ENCODE peak calls at places on chromosomes 13 and 19, in five cellular contexts. One of them, this sample, is unnamed.

GRCh38 chr13:49428041-49428763 is 15.7 kb downstream of the CAB39L start:
- DNase-seq in GM12891: no peak
- DNase-seq in nephron progenitor cell: no peak
- DNase-seq in stimulated activated CD8-positive, alpha-beta memory T cell treated with anti-CD3 and anti-CD28 coated beads, Interleukin-12 subunit alpha, Interleukin-12 subunit beta, amount 100 ng/mL, for 4 hours: no peak
- DNase-seq in T follicular helper cell: no peak
- DNase-seq in this sample: no peak

GRCh38 chr19:2266183-2266993 is 10.2 kb upstream of the JSRP1 start:
- DNase-seq in T follicular helper cell: no peak
- DNase-seq in stimulated activated CD8-positive, alpha-beta memory T cell treated with anti-CD3 and anti-CD28 coated beads, Interleukin-12 subunit alpha, Interleukin-12 subunit beta, amount 100 ng/mL, for 4 hours: no peak
- DNase-seq in GM12891: no peak
- DNase-seq in nephron progenitor cell: no peak
- DNase-seq in this sample: no peak

GRCh38 chr19:43798546-43799409 is 3.5 kb downstream of the LYPD5 start:
- DNase-seq in GM12891: no peak
- DNase-seq in T follicular helper cell: peak
- DNase-seq in nephron progenitor cell: peak
- DNase-seq in stimulated activated CD8-positive, alpha-beta memory T cell treated with anti-CD3 and anti-CD28 coated beads, Interleukin-12 subunit alpha, Interleukin-12 subunit beta, amount 100 ng/mL, for 4 hours: peak
- DNase-seq in this sample: no peak

GRCh38 chr19:9128171-9128570 is 1.4 kb upstream of the OR7G3 start:
- DNase-seq in T follicular helper cell: no peak
- DNase-seq in nephron progenitor cell: no peak
- DNase-seq in stimulated activated CD8-positive, alpha-beta memory T cell treated with anti-CD3 and anti-CD28 coated beads, Interleukin-12 subunit alpha, Interleukin-12 subunit beta, amount 100 ng/mL, for 4 hours: no peak
- DNase-seq in GM12891: no peak
- DNase-seq in this sample: no peak

GRCh38 chr13:46871557-46871956 is 25.3 kb downstream of the HTR2A start:
- DNase-seq in GM12891: no peak
- DNase-seq in T follicular helper cell: no peak
- DNase-seq in stimulated activated CD8-positive, alpha-beta memory T cell treated with anti-CD3 and anti-CD28 coated beads, Interleukin-12 subunit alpha, Interleukin-12 subunit beta, amount 100 ng/mL, for 4 hours: no peak
- DNase-seq in nephron progenitor cell: no peak
- DNase-seq in this sample: no peak

GRCh38 chr13:77305276-77305675 is 21.6 kb downstream of the MYCBP2 start:
- DNase-seq in stimulated activated CD8-positive, alpha-beta memory T cell treated with anti-CD3 and anti-CD28 coated beads, Interleukin-12 subunit alpha, Interleukin-12 subunit beta, amount 100 ng/mL, for 4 hours: no peak
- DNase-seq in T follicular helper cell: no peak
- DNase-seq in nephron progenitor cell: no peak
- DNase-seq in GM12891: no peak
- DNase-seq in this sample: no peak

GRCh38 chr13:22505489-22505888 is 675.3 kb upstream of the SGCG start:
- DNase-seq in nephron progenitor cell: no peak
- DNase-seq in T follicular helper cell: no peak
- DNase-seq in stimulated activated CD8-positive, alpha-beta memory T cell treated with anti-CD3 and anti-CD28 coated beads, Interleukin-12 subunit alpha, Interleukin-12 subunit beta, amount 100 ng/mL, for 4 hours: no peak
- DNase-seq in GM12891: no peak
- DNase-seq in this sample: no peak

GRCh38 chr13:39942901-39943273 is 287.4 kb downstream of the COG6 start:
- DNase-seq in nephron progenitor cell: peak
- DNase-seq in stimulated activated CD8-positive, alpha-beta memory T cell treated with anti-CD3 and anti-CD28 coated beads, Interleukin-12 subunit alpha, Interleukin-12 subunit beta, amount 100 ng/mL, for 4 hours: peak
- DNase-seq in T follicular helper cell: peak
- DNase-seq in GM12891: peak
- DNase-seq in this sample: peak

GRCh38 chr19:54275951-54276350 is 5.0 kb downstream of the LILRB2 start:
- DNase-seq in nephron progenitor cell: no peak
- DNase-seq in stimulated activated CD8-positive, alpha-beta memory T cell treated with anti-CD3 and anti-CD28 coated beads, Interleukin-12 subunit alpha, Interleukin-12 subunit beta, amount 100 ng/mL, for 4 hours: no peak
- DNase-seq in T follicular helper cell: no peak
- DNase-seq in GM12891: no peak
- DNase-seq in this sample: no peak

GRCh38 chr19:6097911-6098310 is 12.4 kb downstream of the RFX2 start:
- DNase-seq in stimulated activated CD8-positive, alpha-beta memory T cell treated with anti-CD3 and anti-CD28 coated beads, Interleukin-12 subunit alpha, Interleukin-12 subunit beta, amount 100 ng/mL, for 4 hours: no peak
- DNase-seq in nephron progenitor cell: no peak
- DNase-seq in GM12891: no peak
- DNase-seq in T follicular helper cell: no peak
- DNase-seq in this sample: no peak

This sample was measured in neural crest cell.